ENCODE peak calls at places on chromosomes 6 and 20, in eight cellular contexts. I is Peyer's patch, F is cardiac fibroblast, S is fibroblast of pulmonary artery, O is foreskin fibroblast, Z is stomach, Q is psoas muscle, E is Panc1. W is an unnamed sample.

GRCh38 chr6:28785962-28786679 is 137.7 kb downstream of the TRIM27 start:
- DNase-seq in Z (no peak), O (no peak), F (no peak), S (no peak), E (no peak), Q (no peak), I (no peak), W (no peak)

GRCh38 chr6:26267083-26267589 is 97.9 kb upstream of the BTN3A2 start:
- DNase-seq in Q (no peak), F (no peak), I (no peak), O (no peak), E (no peak), S (no peak), Z (no peak), W (no peak)

GRCh38 chr20:53736757-53737403 is 143.2 kb upstream of the ZNF217 start:
- DNase-seq in S (peak; percentile 64), E (peak; percentile 57), O (peak; percentile 44), Z (no peak), F (peak; percentile 59), I (no peak), Q (no peak), W (no peak)

GRCh38 chr6:4185419-4185818 is 50.0 kb upstream of the ECI2 start:
- DNase-seq in O (no peak), S (no peak), I (no peak), Z (no peak), E (no peak), Q (no peak), F (no peak), W (no peak)

GRCh38 chr6:32191696-32192607 is 491 bp downstream of the GPSM3 start:
- DNase-seq in F (no peak), Q (no peak), E (no peak), Z (no peak), I (no peak), O (no peak), S (no peak), W (no peak)

GRCh38 chr6:46850781-46851180 is 57.6 kb downstream of the MEP1A start:
- DNase-seq in E (no peak), S (peak; percentile 51), I (no peak), O (no peak), Z (no peak), F (peak; percentile 11), Q (no peak), W (no peak)

GRCh38 chr6:63347599-63347998 is 27.8 kb upstream of the LGSN start:
- DNase-seq in E (peak; percentile 42), Q (no peak), Z (no peak), I (no peak), S (peak; percentile 76), F (peak; percentile 71), O (peak; percentile 86), W (peak; percentile 40)

GRCh38 chr20:873875-874607 is 40.5 kb downstream of the FAM110A start:
- DNase-seq in Q (no peak), I (no peak), F (no peak), O (no peak), Z (no peak), S (no peak), E (no peak), W (no peak)

GRCh38 chr6:52254731-52255378 is 10.6 kb upstream of the IL17F start:
- DNase-seq in E (no peak), I (no peak), Q (no peak), F (no peak), S (no peak), O (no peak), Z (no peak), W (no peak)

GRCh38 chr6:92011681-92012245 is 1407.6 kb downstream of the EPHA7 start:
- DNase-seq in E (no peak), F (no peak), O (no peak), Q (peak; percentile 34), I (no peak), S (no peak), Z (no peak), W (no peak)

GRCh38 chr6:116072368-116072767 is 11.7 kb upstream of the FRK start:
- DNase-seq in F (peak; percentile 4), I (no peak), Z (no peak), S (no peak), O (no peak), E (no peak), Q (no peak), W (no peak)

GRCh38 chr6:46581459-46582177 is 71.0 kb downstream of the CYP39A1 start:
- DNase-seq in I (no peak), S (no peak), O (no peak), Z (no peak), E (no peak), F (no peak), Q (no peak), W (no peak)

GRCh38 chr6:155544677-155545076 is 89.0 kb upstream of the NOX3 start:
- DNase-seq in S (no peak), O (no peak), I (no peak), Q (no peak), F (no peak), E (no peak), Z (no peak), W (no peak)

GRCh38 chr20:48120120-48120519 is 334.8 kb upstream of the SULF2 start:
- DNase-seq in Z (no peak), Q (no peak), I (no peak), E (no peak), F (no peak), O (no peak), S (no peak), W (no peak)

GRCh38 chr6:167789358-167789757 is 37.4 kb upstream of the AFDN start:
- DNase-seq in E (no peak), I (no peak), S (no peak), Q (no peak), Z (no peak), O (no peak), F (no peak), W (no peak)

GRCh38 chr20:11917663-11918062 is at the start of gene BTBD3:
- DNase-seq in I (peak; percentile 67), Z (peak; percentile 83), F (peak; percentile 81), Q (peak; percentile 60), O (peak; percentile 91), E (no peak), S (peak; percentile 77), W (peak; percentile 54)

GRCh38 chr20:4519530-4519929 is 202.2 kb upstream of the PRND start:
- DNase-seq in E (no peak), O (no peak), F (no peak), Z (no peak), Q (no peak), S (no peak), I (no peak), W (no peak)

GRCh38 chr6:27251672-27252251 is 4.3 kb downstream of the PRSS16 start:
- DNase-seq in S (peak; percentile 62), I (peak; percentile 94), F (peak; percentile 52), Z (peak; percentile 91), E (no peak), O (peak; percentile 70), Q (peak; percentile 65), W (no peak)

GRCh38 chr6:72363844-72364740 is 257.8 kb upstream of the KCNQ5 start:
- DNase-seq in E (peak; percentile 41), I (no peak), Q (no peak), S (peak; percentile 94), F (peak; percentile 89), O (peak; percentile 96), Z (no peak), W (peak; percentile 94)

GRCh38 chr6:107704377-107705013 is 119.6 kb downstream of the SCML4 start:
- DNase-seq in I (no peak), F (peak; percentile 73), Q (no peak), E (peak; percentile 7), O (peak; percentile 67), Z (no peak), S (peak; percentile 74), W (no peak)

GRCh38 chr20:36951977-36952738 is 650 bp upstream of the SAMHD1 start:
- DNase-seq in I (no peak), F (no peak), S (no peak), Z (no peak), Q (no peak), E (no peak), O (no peak), W (no peak)

GRCh38 chr20:14336667-14337066 is 745 bp downstream of the FLRT3 start:
- DNase-seq in E (no peak), Z (no peak), F (peak; percentile 22), Q (no peak), O (peak; percentile 48), I (no peak), S (peak; percentile 30), W (no peak)
- H3K4me3 ChIP-seq in E (no peak overlapping the region), Z (peak overlapping the region; percentile 49), F (peak overlapping the region; percentile 48), Q (peak overlapping the region; percentile 64), O (peak overlapping the region; percentile 69), I (peak overlapping the region; percentile 52), S (peak overlapping the region; percentile 59), W (peak overlapping the region; percentile 78)

GRCh38 chr20:38704136-38704535 is 20.1 kb upstream of the SLC32A1 start:
- DNase-seq in O (no peak), I (no peak), Q (no peak), Z (no peak), E (no peak), S (no peak), F (no peak), W (no peak)
- TF ChIP-seq CTCF in O (no peak), I (no peak), Q (no peak), Z (no peak), E (no peak), S (no peak), F (no peak), W (no peak)

GRCh38 chr20:34983089-34983820 is 27.6 kb downstream of the MYH7B start:
- DNase-seq in S (no peak), Q (peak; percentile 53), I (no peak), Z (no peak), F (no peak), O (no peak), E (no peak), W (no peak)
- H3K4me3 ChIP-seq in S (no peak overlapping the region), Q (no peak overlapping the region), I (no peak overlapping the region), Z (no peak overlapping the region), F (no peak overlapping the region), O (no peak overlapping the region), E (no peak overlapping the region), W (no peak overlapping the region)

GRCh38 chr6:39821014-39821738 is 29.0 kb downstream of the DAAM2 start:
- DNase-seq in F (no peak), E (no peak), I (no peak), O (peak; percentile 52), Z (no peak), S (no peak), Q (no peak), W (no peak)

GRCh38 chr6:39819676-39820075 is 27.5 kb downstream of the DAAM2 start:
- DNase-seq in F (no peak), I (no peak), E (no peak), S (no peak), Z (no peak), Q (no peak), O (peak; percentile 20), W (no peak)

GRCh38 chr6:39818695-39819094 is 26.5 kb downstream of the DAAM2 start:
- DNase-seq in O (peak; percentile 62), I (no peak), S (no peak), Q (no peak), F (no peak), E (no peak), Z (no peak), W (no peak)

GRCh38 chr6:39820553-39820952 is 28.4 kb downstream of the DAAM2 start:
- DNase-seq in O (no peak), I (no peak), E (no peak), Z (no peak), S (no peak), F (no peak), Q (no peak), W (no peak)

DNA sequence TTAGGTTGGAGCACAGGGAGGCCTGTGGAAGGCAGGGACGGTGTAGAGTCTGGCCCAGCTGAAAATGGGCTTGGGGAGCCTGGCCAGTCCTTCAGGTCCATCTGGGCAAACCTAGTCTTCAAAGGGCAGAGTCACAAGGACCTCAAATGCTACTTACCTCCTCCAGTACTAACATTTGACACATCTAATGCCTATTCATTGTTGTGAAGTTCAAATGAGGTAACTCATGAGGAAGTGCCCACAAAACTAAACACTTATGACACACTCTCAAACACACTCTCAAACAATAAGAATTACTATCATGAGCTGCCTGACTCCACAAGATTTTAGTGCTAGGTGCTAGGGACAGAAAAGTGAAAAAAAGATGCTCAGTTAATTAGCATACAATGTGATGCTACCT is 27.1 kb downstream of the DAAM2 start:
- DNase-seq in E (no peak), F (no peak), I (no peak), S (no peak), Z (no peak), Q (no peak), O (peak; percentile 44), W (no peak)
- TF ChIP-seq CTCF in E (no peak), F (no peak), I (no peak), S (no peak), Z (no peak), Q (no peak), O (no peak), W (no peak)